ENCODE peak calls at places on chromosome X, in six cellular contexts. A is mesenchymal stem cell, T is H9, M is IMR-90, F is H1, U is mesendoderm. K is an unnamed sample.
A peak's percentile ranks its signal among the peaks of the same experiment; 100 is the strongest.

GRCh38 chrX:142663330-142664095 is 362.2 kb upstream of the SPANXN4 start:
- DNase-seq in A (no peak), T (no peak), M (no peak), F (no peak), U (no peak), K (no peak)

GRCh38 chrX:140141444-140142029 is 176.2 kb upstream of the CXorf66 start:
- DNase-seq in A (peak; percentile 9), T (no peak), M (peak; percentile 31), F (peak; percentile 55), U (peak; percentile 16), K (peak; percentile 43)

GRCh38 chrX:118720058-118720707 is 7.2 kb upstream of the IL13RA1 start:
- DNase-seq in A (no peak), T (peak; percentile 29), M (no peak), F (no peak), U (peak; percentile 19), K (no peak)

GRCh38 chrX:24696241-24696640 is 2.5 kb downstream of the POLA1 start:
- DNase-seq in A (no peak), T (no peak), M (no peak), F (no peak), U (no peak), K (no peak)

GRCh38 chrX:47574609-47575325 is 7.5 kb upstream of the TIMP1 start:
- DNase-seq in A (peak; percentile 48), T (no peak), M (no peak), F (no peak), U (peak; percentile 64), K (no peak)

GRCh38 chrX:41734530-41734929 is 10.5 kb downstream of the GPR82 start:
- DNase-seq in A (peak; percentile 29), T (no peak), M (peak; percentile 20), F (no peak), U (peak; percentile 41), K (no peak)

GRCh38 chrX:2614911-2615310 is 76.2 kb upstream of the CD99 start:
- DNase-seq in A (peak; percentile 91), T (no peak), M (peak; percentile 83), F (no peak), U (peak; percentile 94), K (no peak)

GRCh38 chrX:123504047-123504446 is 228.8 kb downstream of the THOC2 start:
- DNase-seq in A (no peak), T (no peak), M (peak; percentile 12), F (no peak), U (no peak), K (no peak)

GRCh38 chrX:136889269-136889668 is 8.7 kb upstream of the RBMX start:
- DNase-seq in A (no peak), T (no peak), M (no peak), F (no peak), U (no peak), K (no peak)

GRCh38 chrX:129833153-129834004 is 10.3 kb downstream of the ZDHHC9 start:
- DNase-seq in A (peak; percentile 61), T (no peak), M (peak; percentile 73), F (no peak), U (no peak), K (no peak)

GRCh38 chrX:19225906-19226305 is 103.6 kb upstream of the ADGRG2 start:
- DNase-seq in A (no peak), T (peak; percentile 39), M (peak; percentile 1), F (no peak), U (peak; percentile 81), K (no peak)

GRCh38 chrX:53631156-53631555 is 55.4 kb downstream of the HUWE1 start:
- DNase-seq in A (peak; percentile 1), T (no peak), M (peak; percentile 41), F (no peak), U (peak; percentile 4), K (no peak)

GRCh38 chrX:154047266-154047665 is 27.6 kb upstream of the IRAK1 start:
- DNase-seq in A (no peak), T (no peak), M (peak; percentile 17), F (no peak), U (no peak), K (no peak)

GRCh38 chrX:38948046-38948445 is 146.8 kb downstream of the MID1IP1 start:
- DNase-seq in A (no peak), T (no peak), M (no peak), F (no peak), U (no peak), K (no peak)

GRCh38 chrX:13857804-13858203 is 40.9 kb upstream of the GPM6B start:
- DNase-seq in A (no peak), T (no peak), M (no peak), F (no peak), U (no peak), K (no peak)

GRCh38 chrX:32867781-32868523 is 343.4 kb downstream of the DMD start:
- DNase-seq in A (no peak), T (no peak), M (no peak), F (no peak), U (no peak), K (no peak)

GRCh38 chrX:67961516-67961915 is 417.7 kb downstream of the AR start:
- DNase-seq in A (no peak), T (no peak), M (no peak), F (no peak), U (no peak), K (no peak)

GRCh38 chrX:1361910-1362309 is 25.3 kb downstream of the IL3RA start:
- DNase-seq in A (no peak), T (no peak), M (no peak), F (no peak), U (no peak), K (no peak)

GRCh38 chrX:109448539-109448938 is 33.3 kb downstream of the GUCY2F start:
- DNase-seq in A (no peak), T (no peak), M (no peak), F (no peak), U (no peak), K (no peak)

DNA sequence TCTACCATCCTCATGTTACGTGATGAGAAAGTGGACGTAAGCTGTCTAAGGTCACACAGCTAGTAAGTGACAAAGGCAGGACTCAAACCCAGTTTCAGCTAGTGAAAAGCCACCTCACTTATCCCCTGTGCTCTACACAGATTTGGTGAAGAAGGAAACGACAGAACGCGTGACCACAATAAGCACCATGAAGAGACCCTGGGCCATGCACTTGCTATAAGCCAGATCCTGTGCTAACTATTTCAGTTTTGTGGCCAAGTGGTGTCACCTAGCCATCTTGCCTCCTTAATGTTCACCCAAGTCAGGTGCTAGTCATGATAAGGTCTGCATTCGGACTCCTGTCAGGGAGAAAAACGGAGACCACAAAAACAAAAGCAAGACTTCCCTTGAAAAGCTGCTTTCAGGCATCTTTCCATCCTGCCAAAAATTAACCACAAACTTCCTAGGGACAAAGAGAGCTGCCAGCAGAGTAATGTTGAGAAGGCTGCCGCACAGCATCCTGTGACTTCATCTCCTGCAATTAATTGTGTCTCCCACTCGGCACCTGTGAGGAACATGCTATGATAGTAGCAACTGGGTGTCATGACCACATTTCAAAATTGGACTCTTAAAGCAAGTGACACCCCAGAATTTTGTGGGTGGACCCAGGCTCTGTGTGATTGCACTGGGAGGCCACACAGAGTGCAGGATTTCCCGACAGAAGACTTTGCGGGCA is 8.8 kb upstream of the IDS start:
- DNase-seq in A (no peak), T (no peak), M (peak; percentile 21), F (no peak), U (no peak), K (no peak)
- H3K4ac ChIP-seq in A (no peak overlapping the region), T (no peak overlapping the region), M (no peak overlapping the region), F (no peak overlapping the region), U (no peak overlapping the region), K (no peak overlapping the region)

DNA sequence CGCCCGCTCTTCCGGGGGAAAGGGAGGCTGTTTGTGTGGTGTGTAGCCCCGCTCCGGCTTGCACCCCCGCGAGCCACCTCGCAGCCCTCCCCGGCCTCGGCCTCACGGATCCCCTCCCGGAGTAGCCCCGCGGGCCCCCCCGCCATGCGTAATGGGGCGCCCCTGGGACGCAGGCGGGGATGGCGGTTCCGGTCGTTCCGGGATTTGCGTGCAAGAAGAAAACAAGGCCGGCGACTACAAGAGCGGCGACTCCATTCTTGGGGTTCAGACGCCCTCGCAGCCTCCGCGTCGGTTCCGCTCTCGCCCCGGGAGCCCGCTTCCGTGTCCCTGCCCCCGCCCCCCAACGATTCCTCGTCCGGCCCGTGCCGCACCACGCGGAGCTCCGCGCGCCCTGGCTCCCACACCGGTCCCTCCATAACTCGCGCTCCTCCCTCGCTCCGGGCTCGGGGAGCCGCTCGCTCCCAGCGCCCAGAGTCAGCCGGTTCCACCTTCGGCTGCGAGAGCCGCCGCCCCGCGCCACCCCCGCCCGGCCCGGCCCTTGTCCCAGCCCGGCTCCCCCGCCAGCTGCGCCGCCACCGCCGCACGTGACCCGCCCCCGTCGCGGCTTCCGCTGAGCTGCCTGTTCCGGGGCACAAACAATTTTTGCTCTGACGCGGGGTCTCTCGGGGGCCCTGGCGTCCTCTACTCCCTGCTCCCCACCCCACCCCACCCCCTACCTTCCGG is 78.7 kb upstream of the BCOR start:
- DNase-seq in A (peak; percentile 52), T (peak; percentile 56), M (no peak), F (peak; percentile 56), U (peak; percentile 21), K (no peak)
- H3K18ac ChIP-seq in A (peak overlapping the region; percentile 99), T (peak overlapping the region; percentile 82), M (no peak overlapping the region), F (peak overlapping the region; percentile 98), U (peak overlapping the region; percentile 98), K (peak overlapping the region; percentile 97)

DNA sequence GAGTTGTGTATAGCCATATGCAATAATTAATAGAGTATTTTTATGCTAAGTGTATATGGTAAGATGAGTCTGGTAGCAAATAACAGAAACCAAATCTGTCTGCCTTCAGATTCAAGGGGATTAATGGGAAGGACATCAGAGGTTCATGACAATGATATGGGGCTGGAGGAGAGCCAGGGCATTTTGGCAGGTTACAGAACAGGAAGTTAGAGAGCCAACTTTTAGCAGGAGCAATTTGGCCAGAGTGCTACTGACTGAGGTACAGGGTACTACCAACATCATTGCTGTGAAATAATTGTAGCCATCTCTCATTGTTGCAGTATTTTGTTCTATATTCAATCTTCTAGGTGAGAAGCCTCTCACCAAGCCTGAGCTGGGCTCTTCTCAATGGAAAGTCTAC is 210.9 kb upstream of the FAM47A start:
- DNase-seq in A (no peak), T (no peak), M (no peak), F (no peak), U (no peak), K (no peak)
- H2BK15ac ChIP-seq in A (no peak overlapping the region), T (no peak overlapping the region), M (no peak overlapping the region), F (no peak overlapping the region), U (no peak overlapping the region), K (no peak overlapping the region)

GRCh38 chrX:63784346-63784901 is 590 bp downstream of the ARHGEF9 start:
- DNase-seq in A (no peak), T (no peak), M (no peak), F (no peak), U (peak; percentile 0), K (no peak)

DNA sequence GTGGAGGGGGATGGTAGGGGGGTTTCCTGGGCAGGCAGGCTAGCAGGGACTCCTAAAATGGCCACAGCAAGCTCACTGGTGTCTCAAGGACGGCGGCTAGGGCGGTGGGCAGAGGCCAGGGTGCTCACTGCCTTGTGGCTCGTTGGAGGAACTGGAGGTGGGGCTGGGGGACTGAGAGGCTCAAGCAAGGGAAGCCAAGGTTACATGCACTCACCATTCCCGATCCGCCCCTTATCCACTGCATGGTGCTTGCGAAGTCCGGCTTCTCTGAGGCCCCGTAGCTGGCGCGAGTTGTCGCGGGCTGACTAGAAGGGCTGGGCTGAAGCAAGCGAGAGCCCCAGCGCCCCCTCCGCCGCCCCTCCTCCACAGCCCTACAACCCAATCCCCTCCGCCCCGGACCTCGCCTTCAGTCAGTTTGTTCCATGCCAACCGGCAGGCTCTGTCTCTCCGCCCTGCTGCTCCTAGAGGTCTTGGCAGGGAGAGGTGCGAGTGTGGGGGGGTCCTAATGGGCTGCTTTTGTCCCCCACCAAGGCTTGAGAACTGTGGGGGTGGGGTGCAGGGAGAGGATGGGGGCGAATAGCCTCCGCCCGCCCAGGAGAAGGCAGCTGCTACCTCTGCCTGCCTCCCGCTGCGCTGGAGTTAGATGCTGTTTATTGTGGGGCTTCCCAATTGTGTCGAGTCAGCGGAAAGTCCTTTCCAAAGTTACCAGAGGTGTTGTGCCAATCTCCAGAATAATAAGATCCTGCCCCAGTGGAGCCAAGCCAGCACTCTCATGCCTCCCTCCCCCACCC is at the start of gene ARHGEF9:
- DNase-seq in A (peak; percentile 22), T (peak; percentile 72), M (no peak), F (peak; percentile 71), U (peak; percentile 78), K (peak; percentile 44)
- H3K4ac ChIP-seq in A (peak within 1 kb of the TSS; percentile 82), T (no peak within 1 kb of the TSS), M (no peak within 1 kb of the TSS), F (no peak within 1 kb of the TSS), U (no peak within 1 kb of the TSS), K (no peak within 1 kb of the TSS)

K was measured in neuronal stem cell.